ENCODE peak calls at places on chromosomes 7 and 10, in four cellular contexts. N, R, D and J are unnamed samples.
A peak's percentile ranks its signal among the peaks of the same experiment; 100 is the strongest.

GRCh38 chr7:47574473-47575328 is 7.2 kb downstream of the TNS3 start:
- DNase-seq in N (no peak), R (peak; percentile 78), D (no peak), J (no peak)

GRCh38 chr7:49695971-49696370 is 77.5 kb upstream of the VWC2 start:
- DNase-seq in N (no peak), R (no peak), D (no peak), J (no peak)

GRCh38 chr10:113221756-113222168 is 271.7 kb downstream of the TCF7L2 start:
- DNase-seq in N (no peak), R (no peak), D (no peak), J (no peak)

GRCh38 chr10:115094605-115095004 is 1.4 kb downstream of the ATRNL1 start:
- DNase-seq in N (no peak), R (peak; percentile 37), D (no peak), J (no peak)

GRCh38 chr7:112266595-112267270 is 60.2 kb downstream of the ZNF277 start:
- DNase-seq in N (no peak), R (no peak), D (no peak), J (no peak)

GRCh38 chr7:107495516-107495915 is 25.7 kb downstream of the GPR22 start:
- DNase-seq in N (no peak), R (no peak), D (no peak), J (no peak)

GRCh38 chr7:147432068-147432467 is 1158.5 kb upstream of the C7orf33 start:
- DNase-seq in N (no peak), R (no peak), D (no peak), J (peak; percentile 14)

GRCh38 chr7:159269745-159270144 is 125.1 kb upstream of the VIPR2 start:
- DNase-seq in N (no peak), R (no peak), D (no peak), J (no peak)

GRCh38 chr7:85038466-85038865 is 148.4 kb downstream of the SEMA3D start:
- DNase-seq in N (no peak), R (no peak), D (no peak), J (no peak)

GRCh38 chr10:102397222-102398171 is 2.0 kb downstream of the NFKB2 start:
- DNase-seq in N (no peak), R (no peak), D (no peak), J (no peak)

GRCh38 chr7:55574062-55574717 is 1.9 kb upstream of the VOPP1 start:
- DNase-seq in N (peak; percentile 54), R (peak; percentile 41), D (peak; percentile 12), J (no peak)

GRCh38 chr7:31562002-31562401 is 48.1 kb downstream of the ITPRID1 start:
- DNase-seq in N (no peak), R (no peak), D (no peak), J (no peak)

GRCh38 chr10:49831352-49832040 is 69.4 kb upstream of the OGDHL start:
- DNase-seq in N (no peak), R (peak; percentile 85), D (no peak), J (no peak)

GRCh38 chr10:107653832-107654287 is 489.4 kb upstream of the SORCS1 start:
- DNase-seq in N (peak; percentile 5), R (no peak), D (no peak), J (no peak)

GRCh38 chr7:117072620-117073118 is 119.4 kb downstream of the ST7 start:
- DNase-seq in N (no peak), R (no peak), D (no peak), J (no peak)

GRCh38 chr7:40584667-40585433 is 450.0 kb downstream of the SUGCT start:
- DNase-seq in N (no peak), R (no peak), D (no peak), J (no peak)

GRCh38 chr7:74031403-74032190 is 3.6 kb downstream of the ELN start:
- DNase-seq in N (no peak), R (no peak), D (no peak), J (no peak)

GRCh38 chr10:43208147-43209063 is 58.5 kb downstream of the RASGEF1A start:
- DNase-seq in N (no peak), R (no peak), D (no peak), J (no peak)

GRCh38 chr7:99455874-99456273 is 10.1 kb downstream of the ATP5MF start:
- DNase-seq in N (no peak), R (no peak), D (no peak), J (no peak)

GRCh38 chr10:2963889-2964631 is 103.3 kb upstream of the PFKP start:
- DNase-seq in N (no peak), R (no peak), D (no peak), J (no peak)

GRCh38 chr10:74289956-74290355 is 138.9 kb downstream of the ADK start:
- DNase-seq in N (no peak), R (no peak), D (no peak), J (no peak)

GRCh38 chr10:51244739-51245138 is 170.5 kb downstream of the PRKG1 start:
- DNase-seq in N (no peak), R (peak; percentile 35), D (no peak), J (no peak)